ENCODE peak calls at places on chromosomes 7 and 10, in six cellular contexts. One of them, this sample, is unnamed.

GRCh38 chr7:128410092-128410665 is 397 bp upstream of the IMPDH1 start:
- DNase-seq in H1: no peak
- DNase-seq in H9: no peak
- DNase-seq in neuronal stem cell: no peak
- DNase-seq in IMR-90: peak; percentile 81
- DNase-seq in mesendoderm: peak; percentile 64
- DNase-seq in this sample: peak; percentile 92

GRCh38 chr10:33287112-33287511 is 47.4 kb downstream of the NRP1 start:
- DNase-seq in H1: no peak
- DNase-seq in IMR-90: no peak
- DNase-seq in neuronal stem cell: no peak
- DNase-seq in H9: no peak
- DNase-seq in mesendoderm: no peak
- DNase-seq in this sample: no peak

GRCh38 chr10:52332815-52333214 is 18.7 kb downstream of the DKK1 start:
- DNase-seq in IMR-90: no peak
- DNase-seq in mesendoderm: no peak
- DNase-seq in H9: no peak
- DNase-seq in neuronal stem cell: no peak
- DNase-seq in H1: no peak
- DNase-seq in this sample: peak; percentile 33

GRCh38 chr10:44723654-44724053 is 187.5 kb upstream of the TMEM72 start:
- DNase-seq in H1: no peak
- DNase-seq in IMR-90: peak; percentile 82
- DNase-seq in neuronal stem cell: no peak
- DNase-seq in mesendoderm: no peak
- DNase-seq in H9: no peak
- DNase-seq in this sample: no peak

GRCh38 chr10:7945469-7946187 is 108.9 kb upstream of the GATA3 start:
- DNase-seq in mesendoderm: peak; percentile 64
- DNase-seq in IMR-90: peak; percentile 73
- DNase-seq in H1: no peak
- DNase-seq in H9: no peak
- DNase-seq in neuronal stem cell: no peak
- DNase-seq in this sample: peak; percentile 22

GRCh38 chr7:1520574-1521234 is 9.8 kb upstream of the MAFK start:
- DNase-seq in IMR-90: peak; percentile 92
- DNase-seq in H1: no peak
- DNase-seq in mesendoderm: no peak
- DNase-seq in H9: no peak
- DNase-seq in neuronal stem cell: no peak
- DNase-seq in this sample: peak; percentile 99

GRCh38 chr7:120985839-120986238 is 2.7 kb upstream of the CPED1 start:
- DNase-seq in IMR-90: no peak
- DNase-seq in neuronal stem cell: no peak
- DNase-seq in H1: no peak
- DNase-seq in mesendoderm: no peak
- DNase-seq in H9: no peak
- DNase-seq in this sample: no peak

GRCh38 chr7:1463685-1464223 is 4.5 kb upstream of the MICALL2 start:
- DNase-seq in mesendoderm: no peak
- DNase-seq in IMR-90: no peak
- DNase-seq in neuronal stem cell: no peak
- DNase-seq in H9: no peak
- DNase-seq in H1: no peak
- DNase-seq in this sample: no peak

GRCh38 chr10:43120948-43121290 is 17.3 kb upstream of the CSGALNACT2 start:
- DNase-seq in H1: no peak
- DNase-seq in IMR-90: peak; percentile 8
- DNase-seq in mesendoderm: no peak
- DNase-seq in H9: no peak
- DNase-seq in neuronal stem cell: no peak
- DNase-seq in this sample: peak; percentile 38

GRCh38 chr7:28479507-28479947 is 67.2 kb downstream of the CREB5 start:
- DNase-seq in H9: no peak
- DNase-seq in mesendoderm: no peak
- DNase-seq in IMR-90: no peak
- DNase-seq in neuronal stem cell: no peak
- DNase-seq in H1: no peak
- DNase-seq in this sample: no peak

GRCh38 chr10:110775022-110775379 is 96.7 kb upstream of the PDCD4 start:
- DNase-seq in neuronal stem cell: no peak
- DNase-seq in mesendoderm: no peak
- DNase-seq in H9: no peak
- DNase-seq in H1: no peak
- DNase-seq in IMR-90: no peak
- DNase-seq in this sample: no peak

GRCh38 chr7:79785556-79785955 is 332.1 kb upstream of the MAGI2 start:
- DNase-seq in neuronal stem cell: no peak
- DNase-seq in IMR-90: peak; percentile 20
- DNase-seq in H1: no peak
- DNase-seq in mesendoderm: no peak
- DNase-seq in H9: no peak
- DNase-seq in this sample: no peak

GRCh38 chr10:72637398-72637857 is 11.5 kb upstream of the MICU1 start:
- DNase-seq in mesendoderm: peak; percentile 46
- DNase-seq in H1: no peak
- DNase-seq in IMR-90: peak; percentile 78
- DNase-seq in neuronal stem cell: no peak
- DNase-seq in H9: no peak
- DNase-seq in this sample: peak; percentile 42

GRCh38 chr7:82593780-82594179 is 150.2 kb upstream of the CACNA2D1 start:
- DNase-seq in neuronal stem cell: no peak
- DNase-seq in IMR-90: peak; percentile 21
- DNase-seq in H1: no peak
- DNase-seq in mesendoderm: no peak
- DNase-seq in H9: no peak
- DNase-seq in this sample: peak; percentile 11

GRCh38 chr7:73633323-73633722 is 9.0 kb upstream of the MLXIPL start:
- DNase-seq in neuronal stem cell: no peak
- DNase-seq in mesendoderm: no peak
- DNase-seq in H9: no peak
- DNase-seq in IMR-90: no peak
- DNase-seq in H1: no peak
- DNase-seq in this sample: no peak

GRCh38 chr7:138590154-138590553 is 111.0 kb downstream of the SVOPL start:
- DNase-seq in H1: no peak
- DNase-seq in H9: no peak
- DNase-seq in IMR-90: no peak
- DNase-seq in mesendoderm: no peak
- DNase-seq in neuronal stem cell: no peak
- DNase-seq in this sample: no peak

GRCh38 chr7:55534262-55534915 is 37.9 kb downstream of the VOPP1 start:
- DNase-seq in mesendoderm: no peak
- DNase-seq in H1: no peak
- DNase-seq in neuronal stem cell: no peak
- DNase-seq in IMR-90: peak; percentile 81
- DNase-seq in H9: no peak
- DNase-seq in this sample: peak; percentile 78

GRCh38 chr7:92116949-92117348 is 17.3 kb downstream of the CYP51A1 start:
- DNase-seq in mesendoderm: no peak
- DNase-seq in H9: no peak
- DNase-seq in IMR-90: no peak
- DNase-seq in neuronal stem cell: no peak
- DNase-seq in H1: no peak
- DNase-seq in this sample: no peak

GRCh38 chr10:99450624-99451498 is 20.4 kb upstream of the GOT1 start:
- DNase-seq in neuronal stem cell: no peak
- DNase-seq in IMR-90: peak; percentile 34
- DNase-seq in H1: no peak
- DNase-seq in H9: no peak
- DNase-seq in mesendoderm: no peak
- DNase-seq in this sample: peak; percentile 91

GRCh38 chr10:22958338-22958737 is 30.5 kb downstream of the ARMC3 start:
- DNase-seq in H1: no peak
- DNase-seq in H9: no peak
- DNase-seq in mesendoderm: no peak
- DNase-seq in neuronal stem cell: no peak
- DNase-seq in IMR-90: no peak
- DNase-seq in this sample: no peak

GRCh38 chr7:18770852-18771251 is 275.3 kb downstream of the HDAC9 start:
- DNase-seq in mesendoderm: peak; percentile 88
- DNase-seq in neuronal stem cell: no peak
- DNase-seq in IMR-90: no peak
- DNase-seq in H9: no peak
- DNase-seq in H1: no peak
- DNase-seq in this sample: no peak

GRCh38 chr10:30842185-30842584 is 189.5 kb downstream of the ZNF438 start:
- DNase-seq in IMR-90: no peak
- DNase-seq in mesendoderm: no peak
- DNase-seq in H9: no peak
- DNase-seq in neuronal stem cell: no peak
- DNase-seq in H1: peak; percentile 28
- DNase-seq in this sample: no peak

GRCh38 chr7:151388007-151388297 is 21.9 kb downstream of the WDR86 start:
- DNase-seq in H9: no peak
- DNase-seq in mesendoderm: no peak
- DNase-seq in H1: no peak
- DNase-seq in IMR-90: no peak
- DNase-seq in neuronal stem cell: no peak
- DNase-seq in this sample: no peak

GRCh38 chr7:10802526-10802925 is 171.1 kb upstream of the PHF14 start:
- DNase-seq in neuronal stem cell: no peak
- DNase-seq in IMR-90: peak; percentile 13
- DNase-seq in H1: no peak
- DNase-seq in H9: no peak
- DNase-seq in mesendoderm: peak; percentile 77
- DNase-seq in this sample: peak; percentile 81

GRCh38 chr10:3835770-3836169 is 50.8 kb upstream of the KLF6 start:
- DNase-seq in H1: no peak
- DNase-seq in H9: no peak
- DNase-seq in IMR-90: no peak
- DNase-seq in mesendoderm: peak; percentile 86
- DNase-seq in neuronal stem cell: no peak
- DNase-seq in this sample: peak; percentile 75

GRCh38 chr7:116527521-116527920 is 2.7 kb downstream of the CAV1 start:
- DNase-seq in neuronal stem cell: no peak
- DNase-seq in H1: no peak
- DNase-seq in H9: no peak
- DNase-seq in IMR-90: peak; percentile 56
- DNase-seq in mesendoderm: no peak
- DNase-seq in this sample: peak; percentile 68

DNA sequence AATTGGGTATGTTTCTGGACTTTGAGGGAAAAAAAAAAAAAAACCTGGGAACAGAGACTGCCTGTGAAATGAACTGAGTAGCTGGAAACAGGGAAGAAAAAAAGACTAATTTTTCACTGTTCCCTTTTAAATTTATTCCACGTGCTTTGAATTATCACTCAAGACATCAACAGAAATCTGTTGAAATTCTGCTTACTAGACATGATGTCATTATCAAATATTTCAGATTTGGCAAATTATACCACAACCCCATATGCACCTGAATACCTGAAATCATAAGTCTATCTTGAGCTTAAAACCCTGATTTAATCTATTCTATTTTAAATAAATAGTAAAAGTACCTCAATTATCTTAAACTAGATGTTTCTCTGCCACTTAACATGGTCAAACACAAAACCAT is 5.0 kb upstream of the REEP3 start:
- DNase-seq in neuronal stem cell: no peak
- DNase-seq in H1: no peak
- DNase-seq in H9: no peak
- DNase-seq in IMR-90: no peak
- DNase-seq in mesendoderm: no peak
- DNase-seq in this sample: no peak
- H2BK15ac ChIP-seq in neuronal stem cell: no peak overlapping the region
- H2BK15ac ChIP-seq in H1: no peak overlapping the region
- H2BK15ac ChIP-seq in H9: no peak overlapping the region
- H2BK15ac ChIP-seq in IMR-90: no peak overlapping the region
- H2BK15ac ChIP-seq in mesendoderm: no peak overlapping the region
- H2BK15ac ChIP-seq in this sample: no peak overlapping the region

GRCh38 chr10:29618341-29619171 is 16.2 kb downstream of the SVIL start:
- DNase-seq in mesendoderm: peak; percentile 77
- DNase-seq in H1: no peak
- DNase-seq in H9: no peak
- DNase-seq in neuronal stem cell: no peak
- DNase-seq in IMR-90: peak; percentile 45
- DNase-seq in this sample: peak; percentile 89

GRCh38 chr10:29615195-29615594 is 19.6 kb downstream of the SVIL start:
- DNase-seq in mesendoderm: no peak
- DNase-seq in IMR-90: no peak
- DNase-seq in H9: no peak
- DNase-seq in H1: no peak
- DNase-seq in neuronal stem cell: no peak
- DNase-seq in this sample: no peak

GRCh38 chr10:29619273-29619672 is 15.5 kb downstream of the SVIL start:
- DNase-seq in H1: no peak
- DNase-seq in IMR-90: peak; percentile 83
- DNase-seq in mesendoderm: peak; percentile 20
- DNase-seq in neuronal stem cell: no peak
- DNase-seq in H9: no peak
- DNase-seq in this sample: peak; percentile 95

GRCh38 chr10:29617880-29618340 is 16.9 kb downstream of the SVIL start:
- DNase-seq in H1: no peak
- DNase-seq in mesendoderm: peak; percentile 37
- DNase-seq in H9: no peak
- DNase-seq in neuronal stem cell: no peak
- DNase-seq in IMR-90: no peak
- DNase-seq in this sample: peak; percentile 71

DNA sequence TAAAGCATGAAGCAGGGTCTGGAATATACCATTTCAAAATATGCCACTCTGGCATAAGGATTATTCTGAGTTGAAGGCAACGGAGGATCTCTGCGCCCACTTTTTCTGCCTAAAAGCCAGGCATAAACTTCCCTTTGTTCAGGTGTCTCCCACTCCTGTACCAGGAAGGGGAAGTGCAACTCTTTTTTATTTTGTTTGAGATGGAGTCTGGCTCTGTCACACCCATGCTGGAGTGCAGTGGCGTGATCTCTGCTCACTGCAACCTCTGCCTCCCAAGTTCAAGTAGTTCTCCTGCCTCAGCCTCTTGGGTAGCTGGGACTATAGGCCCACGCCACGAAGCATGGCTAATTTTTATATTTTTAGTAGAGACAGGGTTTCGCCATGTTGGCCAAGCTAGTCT is 18.2 kb downstream of the SVIL start:
- DNase-seq in neuronal stem cell: no peak
- DNase-seq in mesendoderm: no peak
- DNase-seq in H1: no peak
- DNase-seq in IMR-90: no peak
- DNase-seq in H9: no peak
- DNase-seq in this sample: no peak
- H2BK15ac ChIP-seq in neuronal stem cell: no peak overlapping the region
- H2BK15ac ChIP-seq in mesendoderm: no peak overlapping the region
- H2BK15ac ChIP-seq in H1: no peak overlapping the region
- H2BK15ac ChIP-seq in IMR-90: no peak overlapping the region
- H2BK15ac ChIP-seq in H9: no peak overlapping the region
- H2BK15ac ChIP-seq in this sample: no peak overlapping the region

GRCh38 chr10:84935772-84936171 is 607.4 kb downstream of the CCSER2 start:
- DNase-seq in mesendoderm: no peak
- DNase-seq in neuronal stem cell: no peak
- DNase-seq in H9: no peak
- DNase-seq in H1: no peak
- DNase-seq in IMR-90: no peak
- DNase-seq in this sample: no peak
- H2BK15ac ChIP-seq in mesendoderm: no peak overlapping the region
- H2BK15ac ChIP-seq in neuronal stem cell: no peak overlapping the region
- H2BK15ac ChIP-seq in H9: no peak overlapping the region
- H2BK15ac ChIP-seq in H1: no peak overlapping the region
- H2BK15ac ChIP-seq in IMR-90: no peak overlapping the region
- H2BK15ac ChIP-seq in this sample: no peak overlapping the region

GRCh38 chr10:75552171-75552570 is 120.7 kb downstream of the LRMDA start:
- DNase-seq in H9: no peak
- DNase-seq in neuronal stem cell: no peak
- DNase-seq in H1: no peak
- DNase-seq in mesendoderm: no peak
- DNase-seq in IMR-90: no peak
- DNase-seq in this sample: no peak
- H2BK15ac ChIP-seq in H9: no peak overlapping the region
- H2BK15ac ChIP-seq in neuronal stem cell: no peak overlapping the region
- H2BK15ac ChIP-seq in H1: no peak overlapping the region
- H2BK15ac ChIP-seq in mesendoderm: no peak overlapping the region
- H2BK15ac ChIP-seq in IMR-90: no peak overlapping the region
- H2BK15ac ChIP-seq in this sample: no peak overlapping the region